ENCODE peak calls at places on chromosomes 11 and 22, in five cellular contexts. One of them, this sample, is unnamed.
A peak's percentile ranks its signal among the peaks of the same experiment; 100 is the strongest.

GRCh38 chr11:126484266-126484665 is 128.8 kb downstream of the ST3GAL4 start:
- DNase-seq in stimulated activated naive CD8-positive, alpha-beta T cell treated with anti-CD3 and anti-CD28 coated beads, Interleukin-15, amount 100 ng/mL, for 72 hours: no peak
- DNase-seq in activated CD4-positive, alpha-beta T cell treated with anti-CD3 and anti-CD28 coated beads, Interleukin-2, amount 50 U/mL, for 4 hours: no peak
- DNase-seq in transverse colon: no peak
- DNase-seq in HepG2: peak; percentile 11
- DNase-seq in this sample: no peak

GRCh38 chr22:35149149-35149548 is 83.2 kb downstream of the ISX start:
- DNase-seq in stimulated activated naive CD8-positive, alpha-beta T cell treated with anti-CD3 and anti-CD28 coated beads, Interleukin-15, amount 100 ng/mL, for 72 hours: no peak
- DNase-seq in activated CD4-positive, alpha-beta T cell treated with anti-CD3 and anti-CD28 coated beads, Interleukin-2, amount 50 U/mL, for 4 hours: no peak
- DNase-seq in transverse colon: no peak
- DNase-seq in HepG2: no peak
- DNase-seq in this sample: no peak

GRCh38 chr11:119907934-119908760 is 179.1 kb upstream of the NECTIN1 start:
- DNase-seq in stimulated activated naive CD8-positive, alpha-beta T cell treated with anti-CD3 and anti-CD28 coated beads, Interleukin-15, amount 100 ng/mL, for 72 hours: no peak
- DNase-seq in activated CD4-positive, alpha-beta T cell treated with anti-CD3 and anti-CD28 coated beads, Interleukin-2, amount 50 U/mL, for 4 hours: no peak
- DNase-seq in transverse colon: peak; percentile 32
- DNase-seq in HepG2: no peak
- DNase-seq in this sample: no peak

GRCh38 chr22:22945195-22945594 is 57.6 kb downstream of the IGLL5 start:
- DNase-seq in stimulated activated naive CD8-positive, alpha-beta T cell treated with anti-CD3 and anti-CD28 coated beads, Interleukin-15, amount 100 ng/mL, for 72 hours: no peak
- DNase-seq in activated CD4-positive, alpha-beta T cell treated with anti-CD3 and anti-CD28 coated beads, Interleukin-2, amount 50 U/mL, for 4 hours: no peak
- DNase-seq in transverse colon: peak; percentile 5
- DNase-seq in HepG2: no peak
- DNase-seq in this sample: no peak

GRCh38 chr22:49016909-49017768 is 810.5 kb downstream of the BRD1 start:
- DNase-seq in stimulated activated naive CD8-positive, alpha-beta T cell treated with anti-CD3 and anti-CD28 coated beads, Interleukin-15, amount 100 ng/mL, for 72 hours: no peak
- DNase-seq in activated CD4-positive, alpha-beta T cell treated with anti-CD3 and anti-CD28 coated beads, Interleukin-2, amount 50 U/mL, for 4 hours: no peak
- DNase-seq in transverse colon: no peak
- DNase-seq in HepG2: no peak
- DNase-seq in this sample: no peak

GRCh38 chr22:17137226-17137625 is 16.1 kb upstream of the TMEM121B start:
- DNase-seq in stimulated activated naive CD8-positive, alpha-beta T cell treated with anti-CD3 and anti-CD28 coated beads, Interleukin-15, amount 100 ng/mL, for 72 hours: no peak
- DNase-seq in activated CD4-positive, alpha-beta T cell treated with anti-CD3 and anti-CD28 coated beads, Interleukin-2, amount 50 U/mL, for 4 hours: no peak
- DNase-seq in transverse colon: no peak
- DNase-seq in HepG2: no peak
- DNase-seq in this sample: no peak

GRCh38 chr11:2366271-2366670 is 10.8 kb upstream of the CD81 start:
- DNase-seq in stimulated activated naive CD8-positive, alpha-beta T cell treated with anti-CD3 and anti-CD28 coated beads, Interleukin-15, amount 100 ng/mL, for 72 hours: no peak
- DNase-seq in activated CD4-positive, alpha-beta T cell treated with anti-CD3 and anti-CD28 coated beads, Interleukin-2, amount 50 U/mL, for 4 hours: no peak
- DNase-seq in transverse colon: no peak
- DNase-seq in HepG2: no peak
- DNase-seq in this sample: no peak

GRCh38 chr11:86278226-86278625 is 23.8 kb upstream of the HIKESHI start:
- DNase-seq in stimulated activated naive CD8-positive, alpha-beta T cell treated with anti-CD3 and anti-CD28 coated beads, Interleukin-15, amount 100 ng/mL, for 72 hours: no peak
- DNase-seq in activated CD4-positive, alpha-beta T cell treated with anti-CD3 and anti-CD28 coated beads, Interleukin-2, amount 50 U/mL, for 4 hours: no peak
- DNase-seq in transverse colon: no peak
- DNase-seq in HepG2: no peak
- DNase-seq in this sample: no peak

GRCh38 chr11:109423114-109423859 is 1.3 kb downstream of the C11orf87 start:
- DNase-seq in stimulated activated naive CD8-positive, alpha-beta T cell treated with anti-CD3 and anti-CD28 coated beads, Interleukin-15, amount 100 ng/mL, for 72 hours: no peak
- DNase-seq in activated CD4-positive, alpha-beta T cell treated with anti-CD3 and anti-CD28 coated beads, Interleukin-2, amount 50 U/mL, for 4 hours: no peak
- DNase-seq in transverse colon: no peak
- DNase-seq in HepG2: no peak
- DNase-seq in this sample: no peak

GRCh38 chr22:30649430-30650007 is 13.9 kb downstream of the SLC35E4 start:
- DNase-seq in stimulated activated naive CD8-positive, alpha-beta T cell treated with anti-CD3 and anti-CD28 coated beads, Interleukin-15, amount 100 ng/mL, for 72 hours: peak; percentile 70
- DNase-seq in activated CD4-positive, alpha-beta T cell treated with anti-CD3 and anti-CD28 coated beads, Interleukin-2, amount 50 U/mL, for 4 hours: peak; percentile 88
- DNase-seq in transverse colon: peak; percentile 79
- DNase-seq in HepG2: no peak
- DNase-seq in this sample: peak; percentile 82

GRCh38 chr11:116929393-116930090 is 92.1 kb upstream of the APOA1 start:
- DNase-seq in stimulated activated naive CD8-positive, alpha-beta T cell treated with anti-CD3 and anti-CD28 coated beads, Interleukin-15, amount 100 ng/mL, for 72 hours: no peak
- DNase-seq in activated CD4-positive, alpha-beta T cell treated with anti-CD3 and anti-CD28 coated beads, Interleukin-2, amount 50 U/mL, for 4 hours: no peak
- DNase-seq in transverse colon: no peak
- DNase-seq in HepG2: peak; percentile 21
- DNase-seq in this sample: no peak